ENCODE peak calls at places on chromosomes 3 and 15, in eight cellular contexts. One of them, this sample, is unnamed.

GRCh38 chr15:65246026-65246714 is 34.9 kb upstream of the CILP start:
- ATAC-seq in right cardiac atrium: peak
- ATAC-seq in gastroesophageal sphincter: peak
- ATAC-seq in heart right ventricle: peak
- ATAC-seq in IMR-90: no peak
- ATAC-seq in central memory CD8-positive, alpha-beta T cell: no peak
- ATAC-seq in activated CD8-positive, alpha-beta T cell treated with anti-CD3 and anti-CD28 coated beads for 36 hours: no peak
- ATAC-seq in omental fat pad: no peak
- ATAC-seq in this sample: peak

GRCh38 chr15:80970018-80970657 is 19.5 kb downstream of the MESD start:
- ATAC-seq in omental fat pad: no peak
- ATAC-seq in right cardiac atrium: peak
- ATAC-seq in heart right ventricle: peak
- ATAC-seq in central memory CD8-positive, alpha-beta T cell: no peak
- ATAC-seq in activated CD8-positive, alpha-beta T cell treated with anti-CD3 and anti-CD28 coated beads for 36 hours: peak
- ATAC-seq in gastroesophageal sphincter: peak
- ATAC-seq in IMR-90: peak
- ATAC-seq in this sample: peak

GRCh38 chr3:119630119-119630518 is 30.3 kb downstream of the POPDC2 start:
- ATAC-seq in activated CD8-positive, alpha-beta T cell treated with anti-CD3 and anti-CD28 coated beads for 36 hours: no peak
- ATAC-seq in right cardiac atrium: no peak
- ATAC-seq in IMR-90: peak
- ATAC-seq in gastroesophageal sphincter: peak
- ATAC-seq in heart right ventricle: no peak
- ATAC-seq in omental fat pad: no peak
- ATAC-seq in central memory CD8-positive, alpha-beta T cell: no peak
- ATAC-seq in this sample: no peak

GRCh38 chr3:46463120-46463867 is 1.4 kb downstream of the LTF start:
- ATAC-seq in IMR-90: no peak
- ATAC-seq in gastroesophageal sphincter: peak
- ATAC-seq in activated CD8-positive, alpha-beta T cell treated with anti-CD3 and anti-CD28 coated beads for 36 hours: no peak
- ATAC-seq in heart right ventricle: peak
- ATAC-seq in omental fat pad: no peak
- ATAC-seq in central memory CD8-positive, alpha-beta T cell: no peak
- ATAC-seq in right cardiac atrium: peak
- ATAC-seq in this sample: peak

GRCh38 chr3:37096972-37097371 is 77.4 kb downstream of the LRRFIP2 start:
- ATAC-seq in omental fat pad: no peak
- ATAC-seq in central memory CD8-positive, alpha-beta T cell: no peak
- ATAC-seq in right cardiac atrium: peak
- ATAC-seq in gastroesophageal sphincter: no peak
- ATAC-seq in IMR-90: no peak
- ATAC-seq in heart right ventricle: no peak
- ATAC-seq in activated CD8-positive, alpha-beta T cell treated with anti-CD3 and anti-CD28 coated beads for 36 hours: no peak
- ATAC-seq in this sample: no peak

GRCh38 chr3:45506084-45506483 is 88.5 kb upstream of the LIMD1 start:
- ATAC-seq in gastroesophageal sphincter: no peak
- ATAC-seq in central memory CD8-positive, alpha-beta T cell: no peak
- ATAC-seq in activated CD8-positive, alpha-beta T cell treated with anti-CD3 and anti-CD28 coated beads for 36 hours: no peak
- ATAC-seq in IMR-90: no peak
- ATAC-seq in right cardiac atrium: no peak
- ATAC-seq in omental fat pad: no peak
- ATAC-seq in heart right ventricle: no peak
- ATAC-seq in this sample: no peak

GRCh38 chr15:51799174-51799907 is 30.1 kb upstream of the TMOD3 start:
- ATAC-seq in omental fat pad: no peak
- ATAC-seq in heart right ventricle: no peak
- ATAC-seq in IMR-90: no peak
- ATAC-seq in central memory CD8-positive, alpha-beta T cell: no peak
- ATAC-seq in gastroesophageal sphincter: no peak
- ATAC-seq in right cardiac atrium: no peak
- ATAC-seq in activated CD8-positive, alpha-beta T cell treated with anti-CD3 and anti-CD28 coated beads for 36 hours: no peak
- ATAC-seq in this sample: no peak

GRCh38 chr15:88256261-88257230 is at the start of gene NTRK3:
- ATAC-seq in right cardiac atrium: peak
- ATAC-seq in gastroesophageal sphincter: no peak
- ATAC-seq in activated CD8-positive, alpha-beta T cell treated with anti-CD3 and anti-CD28 coated beads for 36 hours: peak
- ATAC-seq in omental fat pad: no peak
- ATAC-seq in central memory CD8-positive, alpha-beta T cell: no peak
- ATAC-seq in heart right ventricle: peak
- ATAC-seq in IMR-90: peak
- ATAC-seq in this sample: no peak